ENCODE peak calls at places on chromosome 2, in five cellular contexts. One of them, this sample, is unnamed.

GRCh38 chr2:53058526-53058925 is 709.1 kb upstream of the CHAC2 start:
- DNase-seq in NCI-H187: no peak
- DNase-seq in stimulated activated CD4-positive, alpha-beta T cell treated with anti-CD3 and anti-CD28 coated beads, Interleukin-12 subunit alpha, Interleukin-12 subunit beta, amount 100 ng/mL, for 24 hours: no peak
- DNase-seq in activated CD4-positive, alpha-beta memory T cell treated with anti-CD3 and anti-CD28 coated beads, Interleukin-2, amount 10 ng/mL, durations not matched to agents 7 days and 5 days: no peak
- DNase-seq in DMS53: no peak
- DNase-seq in this sample: no peak

GRCh38 chr2:83022631-83023210 is 1436.4 kb downstream of the SUCLG1 start:
- DNase-seq in DMS53: peak; percentile 45
- DNase-seq in stimulated activated CD4-positive, alpha-beta T cell treated with anti-CD3 and anti-CD28 coated beads, Interleukin-12 subunit alpha, Interleukin-12 subunit beta, amount 100 ng/mL, for 24 hours: no peak
- DNase-seq in NCI-H187: no peak
- DNase-seq in activated CD4-positive, alpha-beta memory T cell treated with anti-CD3 and anti-CD28 coated beads, Interleukin-2, amount 10 ng/mL, durations not matched to agents 7 days and 5 days: no peak
- DNase-seq in this sample: no peak

GRCh38 chr2:112728029-112728362 is 7.2 kb downstream of the NT5DC4 start:
- DNase-seq in stimulated activated CD4-positive, alpha-beta T cell treated with anti-CD3 and anti-CD28 coated beads, Interleukin-12 subunit alpha, Interleukin-12 subunit beta, amount 100 ng/mL, for 24 hours: no peak
- DNase-seq in activated CD4-positive, alpha-beta memory T cell treated with anti-CD3 and anti-CD28 coated beads, Interleukin-2, amount 10 ng/mL, durations not matched to agents 7 days and 5 days: no peak
- DNase-seq in NCI-H187: no peak
- DNase-seq in DMS53: no peak
- DNase-seq in this sample: no peak

GRCh38 chr2:99692785-99693184 is 203.0 kb upstream of the REV1 start:
- DNase-seq in DMS53: peak; percentile 75
- DNase-seq in NCI-H187: no peak
- DNase-seq in activated CD4-positive, alpha-beta memory T cell treated with anti-CD3 and anti-CD28 coated beads, Interleukin-2, amount 10 ng/mL, durations not matched to agents 7 days and 5 days: no peak
- DNase-seq in stimulated activated CD4-positive, alpha-beta T cell treated with anti-CD3 and anti-CD28 coated beads, Interleukin-12 subunit alpha, Interleukin-12 subunit beta, amount 100 ng/mL, for 24 hours: no peak
- DNase-seq in this sample: no peak

GRCh38 chr2:180443896-180444295 is 436.8 kb upstream of the CWC22 start:
- DNase-seq in NCI-H187: no peak
- DNase-seq in activated CD4-positive, alpha-beta memory T cell treated with anti-CD3 and anti-CD28 coated beads, Interleukin-2, amount 10 ng/mL, durations not matched to agents 7 days and 5 days: no peak
- DNase-seq in stimulated activated CD4-positive, alpha-beta T cell treated with anti-CD3 and anti-CD28 coated beads, Interleukin-12 subunit alpha, Interleukin-12 subunit beta, amount 100 ng/mL, for 24 hours: no peak
- DNase-seq in DMS53: no peak
- DNase-seq in this sample: no peak

GRCh38 chr2:239049421-239050251 is 201.8 kb downstream of the TWIST2 start:
- DNase-seq in NCI-H187: no peak
- DNase-seq in activated CD4-positive, alpha-beta memory T cell treated with anti-CD3 and anti-CD28 coated beads, Interleukin-2, amount 10 ng/mL, durations not matched to agents 7 days and 5 days: no peak
- DNase-seq in DMS53: no peak
- DNase-seq in stimulated activated CD4-positive, alpha-beta T cell treated with anti-CD3 and anti-CD28 coated beads, Interleukin-12 subunit alpha, Interleukin-12 subunit beta, amount 100 ng/mL, for 24 hours: no peak
- DNase-seq in this sample: no peak

GRCh38 chr2:160257015-160257741 is 57.1 kb upstream of the ITGB6 start:
- DNase-seq in NCI-H187: no peak
- DNase-seq in stimulated activated CD4-positive, alpha-beta T cell treated with anti-CD3 and anti-CD28 coated beads, Interleukin-12 subunit alpha, Interleukin-12 subunit beta, amount 100 ng/mL, for 24 hours: no peak
- DNase-seq in DMS53: peak; percentile 12
- DNase-seq in activated CD4-positive, alpha-beta memory T cell treated with anti-CD3 and anti-CD28 coated beads, Interleukin-2, amount 10 ng/mL, durations not matched to agents 7 days and 5 days: no peak
- DNase-seq in this sample: no peak

GRCh38 chr2:234348081-234348480 is 148.8 kb downstream of the ARL4C start:
- DNase-seq in stimulated activated CD4-positive, alpha-beta T cell treated with anti-CD3 and anti-CD28 coated beads, Interleukin-12 subunit alpha, Interleukin-12 subunit beta, amount 100 ng/mL, for 24 hours: no peak
- DNase-seq in activated CD4-positive, alpha-beta memory T cell treated with anti-CD3 and anti-CD28 coated beads, Interleukin-2, amount 10 ng/mL, durations not matched to agents 7 days and 5 days: no peak
- DNase-seq in DMS53: no peak
- DNase-seq in NCI-H187: no peak
- DNase-seq in this sample: no peak

GRCh38 chr2:85779641-85780315 is 26.0 kb downstream of the ATOH8 start:
- DNase-seq in NCI-H187: no peak
- DNase-seq in stimulated activated CD4-positive, alpha-beta T cell treated with anti-CD3 and anti-CD28 coated beads, Interleukin-12 subunit alpha, Interleukin-12 subunit beta, amount 100 ng/mL, for 24 hours: no peak
- DNase-seq in DMS53: no peak
- DNase-seq in activated CD4-positive, alpha-beta memory T cell treated with anti-CD3 and anti-CD28 coated beads, Interleukin-2, amount 10 ng/mL, durations not matched to agents 7 days and 5 days: no peak
- DNase-seq in this sample: no peak

GRCh38 chr2:112728384-112729175 is 7.8 kb downstream of the NT5DC4 start:
- DNase-seq in stimulated activated CD4-positive, alpha-beta T cell treated with anti-CD3 and anti-CD28 coated beads, Interleukin-12 subunit alpha, Interleukin-12 subunit beta, amount 100 ng/mL, for 24 hours: no peak
- DNase-seq in NCI-H187: no peak
- DNase-seq in DMS53: no peak
- DNase-seq in activated CD4-positive, alpha-beta memory T cell treated with anti-CD3 and anti-CD28 coated beads, Interleukin-2, amount 10 ng/mL, durations not matched to agents 7 days and 5 days: peak; percentile 14
- DNase-seq in this sample: no peak

GRCh38 chr2:238220892-238221521 is 17.5 kb upstream of the ILKAP start:
- DNase-seq in stimulated activated CD4-positive, alpha-beta T cell treated with anti-CD3 and anti-CD28 coated beads, Interleukin-12 subunit alpha, Interleukin-12 subunit beta, amount 100 ng/mL, for 24 hours: no peak
- DNase-seq in NCI-H187: no peak
- DNase-seq in DMS53: peak; percentile 72
- DNase-seq in activated CD4-positive, alpha-beta memory T cell treated with anti-CD3 and anti-CD28 coated beads, Interleukin-2, amount 10 ng/mL, durations not matched to agents 7 days and 5 days: no peak
- DNase-seq in this sample: no peak

GRCh38 chr2:31189141-31189540 is 28.2 kb downstream of the CAPN14 start:
- DNase-seq in stimulated activated CD4-positive, alpha-beta T cell treated with anti-CD3 and anti-CD28 coated beads, Interleukin-12 subunit alpha, Interleukin-12 subunit beta, amount 100 ng/mL, for 24 hours: no peak
- DNase-seq in DMS53: no peak
- DNase-seq in NCI-H187: no peak
- DNase-seq in activated CD4-positive, alpha-beta memory T cell treated with anti-CD3 and anti-CD28 coated beads, Interleukin-2, amount 10 ng/mL, durations not matched to agents 7 days and 5 days: no peak
- DNase-seq in this sample: no peak

GRCh38 chr2:73385486-73386341 is at the start of gene ALMS1:
- DNase-seq in stimulated activated CD4-positive, alpha-beta T cell treated with anti-CD3 and anti-CD28 coated beads, Interleukin-12 subunit alpha, Interleukin-12 subunit beta, amount 100 ng/mL, for 24 hours: peak; percentile 74
- DNase-seq in DMS53: peak; percentile 98
- DNase-seq in activated CD4-positive, alpha-beta memory T cell treated with anti-CD3 and anti-CD28 coated beads, Interleukin-2, amount 10 ng/mL, durations not matched to agents 7 days and 5 days: peak; percentile 92
- DNase-seq in NCI-H187: peak; percentile 48
- DNase-seq in this sample: peak; percentile 72

GRCh38 chr2:112137516-112138142 is 556 bp upstream of the FBLN7 start:
- DNase-seq in activated CD4-positive, alpha-beta memory T cell treated with anti-CD3 and anti-CD28 coated beads, Interleukin-2, amount 10 ng/mL, durations not matched to agents 7 days and 5 days: no peak
- DNase-seq in stimulated activated CD4-positive, alpha-beta T cell treated with anti-CD3 and anti-CD28 coated beads, Interleukin-12 subunit alpha, Interleukin-12 subunit beta, amount 100 ng/mL, for 24 hours: no peak
- DNase-seq in DMS53: peak; percentile 84
- DNase-seq in NCI-H187: no peak
- DNase-seq in this sample: no peak

GRCh38 chr2:145682536-145683157 is 1162.7 kb upstream of the ZEB2 start:
- DNase-seq in stimulated activated CD4-positive, alpha-beta T cell treated with anti-CD3 and anti-CD28 coated beads, Interleukin-12 subunit alpha, Interleukin-12 subunit beta, amount 100 ng/mL, for 24 hours: no peak
- DNase-seq in NCI-H187: no peak
- DNase-seq in DMS53: no peak
- DNase-seq in activated CD4-positive, alpha-beta memory T cell treated with anti-CD3 and anti-CD28 coated beads, Interleukin-2, amount 10 ng/mL, durations not matched to agents 7 days and 5 days: no peak
- DNase-seq in this sample: no peak

GRCh38 chr2:18178736-18179349 is 300.4 kb downstream of the KCNS3 start:
- DNase-seq in DMS53: peak; percentile 70
- DNase-seq in stimulated activated CD4-positive, alpha-beta T cell treated with anti-CD3 and anti-CD28 coated beads, Interleukin-12 subunit alpha, Interleukin-12 subunit beta, amount 100 ng/mL, for 24 hours: no peak
- DNase-seq in activated CD4-positive, alpha-beta memory T cell treated with anti-CD3 and anti-CD28 coated beads, Interleukin-2, amount 10 ng/mL, durations not matched to agents 7 days and 5 days: peak; percentile 23
- DNase-seq in NCI-H187: no peak
- DNase-seq in this sample: no peak

GRCh38 chr2:64213607-64214275 is 69.5 kb upstream of the PELI1 start:
- DNase-seq in stimulated activated CD4-positive, alpha-beta T cell treated with anti-CD3 and anti-CD28 coated beads, Interleukin-12 subunit alpha, Interleukin-12 subunit beta, amount 100 ng/mL, for 24 hours: no peak
- DNase-seq in DMS53: no peak
- DNase-seq in NCI-H187: no peak
- DNase-seq in activated CD4-positive, alpha-beta memory T cell treated with anti-CD3 and anti-CD28 coated beads, Interleukin-2, amount 10 ng/mL, durations not matched to agents 7 days and 5 days: peak; percentile 28
- DNase-seq in this sample: no peak

GRCh38 chr2:237291138-237291792 is 122.7 kb downstream of the COL6A3 start:
- DNase-seq in NCI-H187: peak; percentile 79
- DNase-seq in stimulated activated CD4-positive, alpha-beta T cell treated with anti-CD3 and anti-CD28 coated beads, Interleukin-12 subunit alpha, Interleukin-12 subunit beta, amount 100 ng/mL, for 24 hours: no peak
- DNase-seq in activated CD4-positive, alpha-beta memory T cell treated with anti-CD3 and anti-CD28 coated beads, Interleukin-2, amount 10 ng/mL, durations not matched to agents 7 days and 5 days: no peak
- DNase-seq in DMS53: peak; percentile 100
- DNase-seq in this sample: peak; percentile 79

GRCh38 chr2:72533767-72534166 is 292.1 kb downstream of the EXOC6B start:
- DNase-seq in stimulated activated CD4-positive, alpha-beta T cell treated with anti-CD3 and anti-CD28 coated beads, Interleukin-12 subunit alpha, Interleukin-12 subunit beta, amount 100 ng/mL, for 24 hours: no peak
- DNase-seq in NCI-H187: no peak
- DNase-seq in activated CD4-positive, alpha-beta memory T cell treated with anti-CD3 and anti-CD28 coated beads, Interleukin-2, amount 10 ng/mL, durations not matched to agents 7 days and 5 days: no peak
- DNase-seq in DMS53: no peak
- DNase-seq in this sample: no peak

GRCh38 chr2:70726947-70727725 is 40.9 kb downstream of the ADD2 start:
- DNase-seq in activated CD4-positive, alpha-beta memory T cell treated with anti-CD3 and anti-CD28 coated beads, Interleukin-2, amount 10 ng/mL, durations not matched to agents 7 days and 5 days: no peak
- DNase-seq in NCI-H187: no peak
- DNase-seq in stimulated activated CD4-positive, alpha-beta T cell treated with anti-CD3 and anti-CD28 coated beads, Interleukin-12 subunit alpha, Interleukin-12 subunit beta, amount 100 ng/mL, for 24 hours: no peak
- DNase-seq in DMS53: no peak
- DNase-seq in this sample: no peak

GRCh38 chr2:214808961-214809750 is at the start of gene BARD1:
- DNase-seq in DMS53: peak; percentile 58
- DNase-seq in activated CD4-positive, alpha-beta memory T cell treated with anti-CD3 and anti-CD28 coated beads, Interleukin-2, amount 10 ng/mL, durations not matched to agents 7 days and 5 days: peak; percentile 68
- DNase-seq in NCI-H187: no peak
- DNase-seq in stimulated activated CD4-positive, alpha-beta T cell treated with anti-CD3 and anti-CD28 coated beads, Interleukin-12 subunit alpha, Interleukin-12 subunit beta, amount 100 ng/mL, for 24 hours: peak; percentile 24
- DNase-seq in this sample: no peak

GRCh38 chr2:173869244-173869643 is 95.9 kb downstream of the SP3 start:
- DNase-seq in NCI-H187: peak; percentile 7
- DNase-seq in activated CD4-positive, alpha-beta memory T cell treated with anti-CD3 and anti-CD28 coated beads, Interleukin-2, amount 10 ng/mL, durations not matched to agents 7 days and 5 days: no peak
- DNase-seq in DMS53: no peak
- DNase-seq in stimulated activated CD4-positive, alpha-beta T cell treated with anti-CD3 and anti-CD28 coated beads, Interleukin-12 subunit alpha, Interleukin-12 subunit beta, amount 100 ng/mL, for 24 hours: no peak
- DNase-seq in this sample: no peak

GRCh38 chr2:223760838-223761502 is 76.4 kb downstream of the AP1S3 start:
- DNase-seq in DMS53: peak; percentile 72
- DNase-seq in stimulated activated CD4-positive, alpha-beta T cell treated with anti-CD3 and anti-CD28 coated beads, Interleukin-12 subunit alpha, Interleukin-12 subunit beta, amount 100 ng/mL, for 24 hours: no peak
- DNase-seq in NCI-H187: no peak
- DNase-seq in activated CD4-positive, alpha-beta memory T cell treated with anti-CD3 and anti-CD28 coated beads, Interleukin-2, amount 10 ng/mL, durations not matched to agents 7 days and 5 days: peak; percentile 85
- DNase-seq in this sample: no peak

GRCh38 chr2:238928520-238929241 is 80.8 kb downstream of the TWIST2 start:
- DNase-seq in NCI-H187: no peak
- DNase-seq in stimulated activated CD4-positive, alpha-beta T cell treated with anti-CD3 and anti-CD28 coated beads, Interleukin-12 subunit alpha, Interleukin-12 subunit beta, amount 100 ng/mL, for 24 hours: no peak
- DNase-seq in activated CD4-positive, alpha-beta memory T cell treated with anti-CD3 and anti-CD28 coated beads, Interleukin-2, amount 10 ng/mL, durations not matched to agents 7 days and 5 days: no peak
- DNase-seq in DMS53: no peak
- DNase-seq in this sample: no peak

GRCh38 chr2:53353372-53354111 is 414.1 kb upstream of the CHAC2 start:
- DNase-seq in NCI-H187: no peak
- DNase-seq in DMS53: peak; percentile 12
- DNase-seq in stimulated activated CD4-positive, alpha-beta T cell treated with anti-CD3 and anti-CD28 coated beads, Interleukin-12 subunit alpha, Interleukin-12 subunit beta, amount 100 ng/mL, for 24 hours: no peak
- DNase-seq in activated CD4-positive, alpha-beta memory T cell treated with anti-CD3 and anti-CD28 coated beads, Interleukin-2, amount 10 ng/mL, durations not matched to agents 7 days and 5 days: no peak
- DNase-seq in this sample: no peak

GRCh38 chr2:232342635-232343565 is 35.7 kb upstream of the ALPP start:
- DNase-seq in DMS53: peak; percentile 59
- DNase-seq in activated CD4-positive, alpha-beta memory T cell treated with anti-CD3 and anti-CD28 coated beads, Interleukin-2, amount 10 ng/mL, durations not matched to agents 7 days and 5 days: no peak
- DNase-seq in NCI-H187: no peak
- DNase-seq in stimulated activated CD4-positive, alpha-beta T cell treated with anti-CD3 and anti-CD28 coated beads, Interleukin-12 subunit alpha, Interleukin-12 subunit beta, amount 100 ng/mL, for 24 hours: no peak
- DNase-seq in this sample: no peak

GRCh38 chr2:130355578-130356431 is at the start of gene PTPN18:
- DNase-seq in stimulated activated CD4-positive, alpha-beta T cell treated with anti-CD3 and anti-CD28 coated beads, Interleukin-12 subunit alpha, Interleukin-12 subunit beta, amount 100 ng/mL, for 24 hours: no peak
- DNase-seq in DMS53: peak; percentile 86
- DNase-seq in NCI-H187: peak; percentile 3
- DNase-seq in activated CD4-positive, alpha-beta memory T cell treated with anti-CD3 and anti-CD28 coated beads, Interleukin-2, amount 10 ng/mL, durations not matched to agents 7 days and 5 days: peak; percentile 73
- DNase-seq in this sample: no peak

GRCh38 chr2:155944209-155944608 is 388.3 kb downstream of the NR4A2 start:
- DNase-seq in DMS53: no peak
- DNase-seq in activated CD4-positive, alpha-beta memory T cell treated with anti-CD3 and anti-CD28 coated beads, Interleukin-2, amount 10 ng/mL, durations not matched to agents 7 days and 5 days: no peak
- DNase-seq in stimulated activated CD4-positive, alpha-beta T cell treated with anti-CD3 and anti-CD28 coated beads, Interleukin-12 subunit alpha, Interleukin-12 subunit beta, amount 100 ng/mL, for 24 hours: no peak
- DNase-seq in NCI-H187: no peak
- DNase-seq in this sample: no peak

This sample was measured in NCI-H1436 treated with DMSO at 0.1 percent for 48 hours.